ENCODE peak calls at places on chromosomes 7 and 10, in nine cellular contexts. X is GM06990; W is neuronal stem cell; F is fibroblast of pulmonary artery; S is AG10803; N is colonic mucosa; H is epithelial cell of esophagus; Y is lower lobe of right lung; C is effector memory CD4-positive, alpha-beta T cell. L is an unnamed sample.

GRCh38 chr10:119026301-119027110 is 3.0 kb upstream of the NANOS1 start:
- DNase-seq in X (no peak), W (no peak), F (no peak), S (no peak), N (no peak), H (no peak), Y (no peak), C (no peak), L (peak)

GRCh38 chr10:79173582-79174262 is 105.0 kb downstream of the ZMIZ1 start:
- DNase-seq in X (no peak), W (no peak), F (no peak), S (no peak), N (no peak), H (no peak), Y (no peak), C (no peak), L (no peak)

GRCh38 chr10:90742189-90742588 is 115.7 kb downstream of the HTR7 start:
- DNase-seq in X (no peak), W (no peak), F (peak), S (peak), N (no peak), H (peak), Y (no peak), C (no peak), L (peak)

GRCh38 chr10:3220853-3221252 is 48.3 kb upstream of the PITRM1 start:
- DNase-seq in X (no peak), W (no peak), F (peak), S (peak), N (no peak), H (peak), Y (no peak), C (no peak), L (peak)

GRCh38 chr10:116044722-116045374 is 228.2 kb downstream of the GFRA1 start:
- DNase-seq in X (no peak), W (no peak), F (no peak), S (peak), N (no peak), H (no peak), Y (no peak), C (no peak), L (peak)

GRCh38 chr10:13219685-13220670 is 14.2 kb downstream of the UCMA start:
- DNase-seq in X (no peak), W (no peak), F (peak), S (peak), N (peak), H (peak), Y (no peak), C (no peak), L (peak)

GRCh38 chr7:53684693-53685092 is 649.3 kb downstream of the POM121L12 start:
- DNase-seq in X (no peak), W (no peak), F (no peak), S (no peak), N (no peak), H (no peak), Y (no peak), C (no peak), L (no peak)

GRCh38 chr10:119344381-119344780 is 137.0 kb downstream of the GRK5 start:
- DNase-seq in X (no peak), W (no peak), F (no peak), S (no peak), N (no peak), H (no peak), Y (no peak), C (no peak), L (no peak)

GRCh38 chr7:64999165-65000004 is 7.1 kb downstream of the ERV3-1 start:
- DNase-seq in X (peak), W (no peak), F (peak), S (peak), N (no peak), H (peak), Y (peak), C (no peak), L (peak)

GRCh38 chr7:24820730-24821044 is 63.4 kb upstream of the GSDME start:
- DNase-seq in X (no peak), W (no peak), F (peak), S (no peak), N (no peak), H (no peak), Y (no peak), C (no peak), L (no peak)

GRCh38 chr10:5502903-5503835 is 3.8 kb upstream of the CALML5 start:
- DNase-seq in X (no peak), W (no peak), F (no peak), S (no peak), N (peak), H (peak), Y (no peak), C (no peak), L (no peak)

GRCh38 chr7:17548014-17548653 is 249.7 kb downstream of the AHR start:
- DNase-seq in X (no peak), W (no peak), F (no peak), S (no peak), N (no peak), H (no peak), Y (no peak), C (no peak), L (no peak)

GRCh38 chr7:130273863-130274262 is 7.2 kb downstream of the CPA2 start:
- DNase-seq in X (no peak), W (no peak), F (peak), S (peak), N (peak), H (peak), Y (no peak), C (no peak), L (peak)

GRCh38 chr7:133575726-133576125 is 322.8 kb downstream of the EXOC4 start:
- DNase-seq in X (no peak), W (no peak), F (no peak), S (peak), N (no peak), H (no peak), Y (no peak), C (no peak), L (no peak)

GRCh38 chr10:86330778-86331763 is 35.5 kb downstream of the GRID1 start:
- DNase-seq in X (no peak), W (no peak), F (no peak), S (no peak), N (no peak), H (no peak), Y (no peak), C (no peak), L (no peak)

GRCh38 chr10:51832652-51833383 is 133.4 kb upstream of the CSTF2T start:
- DNase-seq in X (no peak), W (no peak), F (peak), S (peak), N (no peak), H (peak), Y (no peak), C (no peak), L (peak)

GRCh38 chr7:3605222-3605621 is 304.2 kb downstream of the SDK1 start:
- DNase-seq in X (no peak), W (no peak), F (peak), S (no peak), N (no peak), H (peak), Y (no peak), C (no peak), L (peak)

GRCh38 chr10:44973323-44974081 is 5.1 kb downstream of the DEPP1 start:
- DNase-seq in X (peak), W (no peak), F (no peak), S (no peak), N (no peak), H (no peak), Y (no peak), C (no peak), L (no peak)

GRCh38 chr7:47576031-47576908 is 5.6 kb downstream of the TNS3 start:
- DNase-seq in X (no peak), W (no peak), F (peak), S (peak), N (peak), H (peak), Y (no peak), C (no peak), L (peak)

GRCh38 chr10:8061274-8062211 is 7.1 kb downstream of the GATA3 start:
- DNase-seq in X (peak), W (peak), F (no peak), S (no peak), N (no peak), H (no peak), Y (no peak), C (no peak), L (no peak)

DNA sequence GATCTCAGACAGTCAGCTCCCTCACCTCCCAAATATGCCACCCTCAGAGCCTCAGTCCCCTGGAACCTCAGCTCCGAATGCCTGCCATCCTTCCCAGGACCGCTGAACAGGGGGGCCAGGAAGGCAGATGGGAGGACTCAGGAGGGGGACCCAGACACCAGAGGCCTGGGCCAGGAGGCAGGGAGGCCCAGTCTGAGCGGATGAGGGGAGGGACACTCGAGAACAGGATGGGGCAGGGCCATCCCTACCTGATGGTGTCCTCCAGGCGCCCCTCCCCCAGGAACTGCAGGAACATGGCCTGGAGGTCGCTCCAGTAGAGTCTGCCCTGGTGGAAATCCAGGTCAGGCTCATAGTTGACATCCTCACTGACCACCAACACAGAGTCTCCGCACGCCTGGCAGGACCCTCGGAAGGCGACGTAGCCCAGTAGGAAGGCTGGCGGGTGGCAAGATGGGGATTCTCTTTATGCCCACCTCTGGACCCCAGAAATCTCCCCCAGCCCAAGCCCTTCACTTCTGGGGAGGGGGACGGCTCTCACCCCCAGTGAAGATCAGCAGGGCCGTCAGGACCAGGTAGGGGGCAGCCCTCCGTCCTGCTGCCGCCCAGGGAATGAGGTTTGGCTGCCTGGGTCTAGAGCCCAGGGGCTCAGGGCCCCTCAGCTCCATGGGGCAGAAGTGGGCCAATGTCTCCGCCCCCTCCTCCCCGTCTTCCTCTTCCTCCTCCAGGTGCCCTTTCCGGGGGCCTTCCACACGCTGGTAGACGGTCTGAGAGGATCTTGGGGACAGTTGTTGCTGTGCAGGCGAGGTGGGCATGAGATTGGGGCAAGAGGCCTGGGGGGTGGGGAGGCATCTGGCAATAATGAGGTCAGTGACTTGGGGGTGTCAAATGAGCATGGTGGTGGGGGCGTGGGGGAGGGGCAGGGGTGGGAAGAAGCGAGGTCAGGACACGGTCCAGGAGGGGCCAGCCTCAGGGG is 628 bp downstream of the TFR2 start:
- DNase-seq in X (no peak), W (no peak), F (no peak), S (no peak), N (no peak), H (no peak), Y (no peak), C (no peak), L (no peak)
- H3K4me3 ChIP-seq in X (no peak), W (no peak), F (no peak), S (no peak), N (no peak), H (no peak), Y (no peak), C (no peak), L (no peak)

GRCh38 chr7:7157887-7158271 is 24.5 kb upstream of the C1GALT1 start:
- DNase-seq in X (no peak), W (no peak), F (peak), S (peak), N (no peak), H (peak), Y (no peak), C (no peak), L (peak)
- H3K4me3 ChIP-seq in X (peak), W (no peak), F (no peak), S (peak), N (no peak), H (no peak), Y (peak), C (peak), L (peak)

GRCh38 chr7:88344956-88345832 is 38.5 kb upstream of the STEAP4 start:
- DNase-seq in X (no peak), W (peak), F (peak), S (peak), N (peak), H (peak), Y (peak), C (no peak), L (peak)

GRCh38 chr7:88350118-88350517 is 43.4 kb upstream of the STEAP4 start:
- DNase-seq in X (no peak), W (no peak), F (no peak), S (no peak), N (no peak), H (no peak), Y (no peak), C (no peak), L (no peak)

GRCh38 chr7:88344271-88344670 is 37.6 kb upstream of the STEAP4 start:
- DNase-seq in X (no peak), W (no peak), F (no peak), S (no peak), N (no peak), H (no peak), Y (no peak), C (no peak), L (no peak)

GRCh38 chr7:88346357-88346756 is 39.7 kb upstream of the STEAP4 start:
- DNase-seq in X (no peak), W (no peak), F (no peak), S (no peak), N (no peak), H (peak), Y (no peak), C (no peak), L (no peak)

DNA sequence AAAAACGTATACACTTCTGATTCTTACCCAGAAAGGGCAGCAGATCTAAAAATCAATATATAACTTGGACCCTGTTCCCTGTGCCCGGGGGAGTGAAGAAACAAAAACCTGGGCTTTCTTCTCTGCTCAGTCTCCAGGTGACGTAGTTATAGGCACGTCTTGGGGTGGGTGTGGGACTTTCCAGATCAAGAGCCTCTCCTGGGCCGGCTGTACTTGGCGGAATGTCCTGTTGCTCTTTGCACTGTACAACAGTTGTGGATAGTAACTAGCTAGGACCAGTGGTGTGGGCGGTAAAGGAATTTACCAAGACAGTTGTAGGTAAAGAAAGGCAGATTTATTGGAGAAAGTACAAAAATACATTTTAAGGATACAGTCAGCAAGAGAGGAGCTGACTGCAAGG is 40.4 kb upstream of the STEAP4 start:
- DNase-seq in X (no peak), W (no peak), F (no peak), S (no peak), N (peak), H (no peak), Y (peak), C (no peak), L (no peak)
- H3K4me3 ChIP-seq in X (no peak), W (no peak), F (no peak), S (no peak), N (no peak), H (no peak), Y (no peak), C (no peak), L (no peak)

GRCh38 chr10:70491614-70492013 is 13.0 kb downstream of the PALD1 start:
- DNase-seq in X (no peak), W (no peak), F (no peak), S (no peak), N (no peak), H (no peak), Y (no peak), C (no peak), L (no peak)

GRCh38 chr10:70494536-70494935 is 16.0 kb downstream of the PALD1 start:
- DNase-seq in X (no peak), W (no peak), F (no peak), S (no peak), N (no peak), H (no peak), Y (peak), C (no peak), L (no peak)

GRCh38 chr10:70494966-70495365 is 16.4 kb downstream of the PALD1 start:
- DNase-seq in X (no peak), W (no peak), F (no peak), S (no peak), N (no peak), H (no peak), Y (peak), C (no peak), L (no peak)

GRCh38 chr10:70493660-70494234 is 15.2 kb downstream of the PALD1 start:
- DNase-seq in X (peak), W (no peak), F (no peak), S (no peak), N (peak), H (no peak), Y (no peak), C (no peak), L (no peak)

DNA sequence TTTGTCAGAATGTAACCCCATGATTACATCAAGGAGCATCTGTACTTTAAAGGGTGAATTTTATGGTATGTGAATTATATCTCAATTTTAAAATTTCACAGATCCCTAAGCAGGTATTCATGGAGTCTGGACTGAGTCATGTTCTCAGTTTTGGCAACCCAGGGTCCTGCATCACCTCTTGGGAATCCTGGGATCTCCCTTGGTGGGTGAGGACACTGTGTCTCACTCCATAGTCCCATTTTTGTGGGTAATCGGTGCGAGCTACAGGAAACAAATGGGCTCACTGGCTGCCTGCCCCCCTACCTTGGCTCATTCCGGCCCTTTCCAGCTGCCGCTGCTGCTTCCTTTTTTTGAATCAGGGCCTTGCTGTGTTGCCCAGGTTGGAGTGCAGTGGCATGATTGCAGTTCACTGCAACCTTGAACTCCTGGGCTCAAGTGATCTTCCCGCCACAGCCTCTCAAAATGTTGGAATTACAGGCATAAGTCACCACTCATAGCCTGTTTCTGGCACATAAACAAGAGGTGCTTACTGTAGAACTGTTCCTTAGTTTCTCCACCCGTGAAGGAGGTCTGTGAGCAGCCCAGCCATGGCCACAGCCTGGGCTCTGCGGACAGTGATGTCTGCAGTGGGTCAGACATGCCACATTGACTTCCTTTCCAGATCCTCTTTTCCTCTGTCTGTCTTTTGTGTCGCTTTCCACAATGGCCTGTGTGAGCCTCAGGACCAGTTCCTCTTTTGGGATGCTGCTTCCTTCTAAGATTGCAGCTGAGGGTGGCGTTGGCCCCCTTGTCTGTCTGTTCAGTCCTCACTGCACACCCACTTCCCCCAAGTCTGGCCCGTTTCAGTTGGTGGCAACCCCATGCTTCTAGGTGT is 14.5 kb downstream of the PALD1 start:
- DNase-seq in X (peak), W (no peak), F (no peak), S (peak), N (no peak), H (no peak), Y (peak), C (no peak), L (no peak)
- H3K4me3 ChIP-seq in X (no peak), W (no peak), F (no peak), S (no peak), N (no peak), H (no peak), Y (no peak), C (no peak), L (no peak)

GRCh38 chr7:155808551-155809331 is 3.5 kb downstream of the SHH start:
- DNase-seq in X (no peak), W (no peak), F (no peak), S (no peak), N (peak), H (no peak), Y (peak), C (no peak), L (no peak)
- H3K4me3 ChIP-seq in X (no peak), W (peak), F (peak), S (no peak), N (peak), H (peak), Y (peak), C (no peak), L (no peak)

DNA sequence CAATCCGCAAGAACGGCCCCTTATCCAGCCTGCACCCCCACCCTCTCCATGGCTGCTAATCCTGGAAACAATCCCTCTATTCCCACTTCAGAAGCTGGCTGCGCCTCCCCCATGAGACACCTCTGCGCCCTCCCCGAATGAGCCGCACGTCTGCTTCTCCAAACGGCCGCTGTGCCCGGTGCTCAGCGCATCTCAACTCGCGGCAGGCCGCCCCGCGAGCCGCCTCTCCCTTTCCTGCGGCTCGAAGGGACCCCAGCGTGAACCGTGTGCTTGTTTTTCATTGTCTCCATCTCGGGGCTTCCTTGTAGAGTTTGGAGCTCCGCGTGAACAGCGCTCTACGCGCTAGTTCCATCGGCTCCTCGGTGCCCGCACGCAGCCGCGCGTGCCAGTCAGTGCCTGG is 20.8 kb upstream of the FXYD4 start:
- DNase-seq in X (no peak), W (no peak), F (no peak), S (no peak), N (no peak), H (no peak), Y (no peak), C (no peak), L (no peak)
- H3K4me3 ChIP-seq in X (no peak), W (no peak), F (no peak), S (no peak), N (no peak), H (no peak), Y (no peak), C (no peak), L (no peak)

DNA sequence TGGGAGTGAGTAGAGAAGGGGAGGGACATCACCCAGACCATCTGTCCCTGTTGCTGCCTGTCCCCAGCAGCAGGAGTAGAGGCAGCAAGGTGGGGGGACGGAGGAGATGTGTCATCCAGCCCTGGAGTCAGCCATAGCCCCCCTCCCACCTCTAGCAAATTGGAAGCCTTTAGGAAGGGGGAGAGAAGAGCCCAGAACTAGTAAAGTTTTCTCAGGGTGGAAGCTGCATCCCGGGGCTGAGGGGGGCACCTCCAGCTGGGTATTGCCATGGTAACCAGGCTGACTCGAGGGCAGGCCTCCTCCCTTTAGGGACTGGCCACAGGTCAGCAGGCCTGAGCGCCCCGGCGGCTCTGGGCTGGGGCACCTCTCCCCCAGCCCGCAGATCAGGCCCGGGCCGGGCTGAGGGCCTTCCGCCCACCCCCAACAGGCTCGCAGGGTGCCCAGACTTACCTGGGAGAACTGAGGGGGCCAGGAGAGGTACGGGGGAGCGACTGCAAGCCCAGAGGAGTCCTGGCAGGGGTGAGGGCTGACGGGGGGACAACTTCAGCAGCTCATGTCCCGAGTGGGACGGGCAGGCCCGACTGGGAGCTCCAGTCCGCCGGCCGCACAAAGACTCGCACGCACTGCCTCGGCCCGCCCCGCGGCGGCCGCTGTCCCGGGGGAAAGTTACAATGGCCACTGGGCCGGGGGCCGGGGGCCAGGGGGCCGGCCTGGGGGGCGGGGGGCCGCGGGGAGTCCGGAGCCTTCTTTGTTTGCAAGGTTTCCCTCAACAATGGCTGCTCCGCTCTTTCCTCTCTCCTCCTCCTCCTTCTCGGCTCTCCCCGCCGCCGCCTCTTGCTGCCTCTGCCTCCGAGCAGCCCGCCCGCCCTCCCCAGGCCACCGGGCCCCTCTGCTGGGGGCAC is 6.0 kb downstream of the LDB1 start:
- DNase-seq in X (peak), W (no peak), F (no peak), S (peak), N (peak), H (no peak), Y (no peak), C (no peak), L (no peak)
- H3K4me3 ChIP-seq in X (peak), W (peak), F (peak), S (peak), N (peak), H (peak), Y (peak), C (peak), L (peak)

L was measured in astrocyte of the spinal cord.